ENCODE peak calls at places on chromosome 12, in five cellular contexts. U, Y, O, Z and N are unnamed samples.

GRCh38 chr12:94831081-94831747 is 172.3 kb downstream of the NDUFA12 start:
- DNase-seq in U (no peak), Y (no peak), O (no peak), Z (no peak), N (no peak)

GRCh38 chr12:132638541-132639408 is 20.2 kb downstream of the P2RX2 start:
- DNase-seq in U (no peak), Y (no peak), O (no peak), Z (no peak), N (peak)

GRCh38 chr12:47850153-47851084 is 30.7 kb upstream of the HDAC7 start:
- DNase-seq in U (no peak), Y (no peak), O (no peak), Z (peak), N (peak)

GRCh38 chr12:115700896-115701465 is 576.5 kb downstream of the MED13L start:
- DNase-seq in U (no peak), Y (no peak), O (no peak), Z (no peak), N (no peak)

GRCh38 chr12:3101309-3102022 is 24.3 kb downstream of the TSPAN9 start:
- DNase-seq in U (no peak), Y (no peak), O (no peak), Z (no peak), N (no peak)

GRCh38 chr12:131130311-131130911 is 176.7 kb downstream of the ADGRD1 start:
- DNase-seq in U (no peak), Y (no peak), O (no peak), Z (no peak), N (no peak)

GRCh38 chr12:41981758-41982157 is 162.9 kb downstream of the GXYLT1 start:
- DNase-seq in U (no peak), Y (no peak), O (no peak), Z (no peak), N (no peak)

GRCh38 chr12:127562781-127563180 is 704.2 kb upstream of the TMEM132C start:
- DNase-seq in U (no peak), Y (no peak), O (no peak), Z (no peak), N (no peak)

GRCh38 chr12:38327356-38327755 is 10.8 kb downstream of the ALG10B start:
- DNase-seq in U (no peak), Y (no peak), O (no peak), Z (no peak), N (no peak)

GRCh38 chr12:104370989-104371870 is 67.7 kb downstream of the EID3 start:
- DNase-seq in U (no peak), Y (no peak), O (no peak), Z (no peak), N (no peak)

GRCh38 chr12:67593041-67593870 is 55.3 kb upstream of the DYRK2 start:
- DNase-seq in U (no peak), Y (no peak), O (no peak), Z (no peak), N (no peak)

GRCh38 chr12:80056232-80056631 is 43.1 kb upstream of the OTOGL start:
- DNase-seq in U (no peak), Y (no peak), O (no peak), Z (no peak), N (no peak)

GRCh38 chr12:38886064-38886463 is 19.3 kb downstream of the CPNE8 start:
- DNase-seq in U (no peak), Y (no peak), O (no peak), Z (no peak), N (peak)

GRCh38 chr12:128827724-128828123 is 4.0 kb upstream of the SLC15A4 start:
- DNase-seq in U (no peak), Y (no peak), O (no peak), Z (no peak), N (no peak)

GRCh38 chr12:132367401-132367851 is 38.0 kb upstream of the GALNT9 start:
- DNase-seq in U (no peak), Y (no peak), O (peak), Z (no peak), N (no peak)

GRCh38 chr12:10223208-10223607 is 10.5 kb downstream of the GABARAPL1 start:
- DNase-seq in U (no peak), Y (no peak), O (no peak), Z (no peak), N (no peak)

GRCh38 chr12:130826151-130826801 is 12.8 kb downstream of the STX2 start:
- DNase-seq in U (peak), Y (peak), O (peak), Z (peak), N (peak)

GRCh38 chr12:50799908-50800307 is 36.0 kb downstream of the ATF1 start:
- DNase-seq in U (no peak), Y (no peak), O (no peak), Z (no peak), N (peak)

GRCh38 chr12:2225736-2226135 is 172.9 kb downstream of the CACNA1C start:
- DNase-seq in U (no peak), Y (no peak), O (no peak), Z (no peak), N (no peak)

GRCh38 chr12:57744777-57745484 is at the start of gene TSPAN31:
- DNase-seq in U (peak), Y (peak), O (peak), Z (peak), N (peak)

GRCh38 chr12:39364196-39364595 is 78.7 kb downstream of the KIF21A start:
- DNase-seq in U (no peak), Y (no peak), O (no peak), Z (no peak), N (no peak)

GRCh38 chr12:13425766-13426165 is 229.2 kb downstream of the EMP1 start:
- DNase-seq in U (no peak), Y (no peak), O (no peak), Z (no peak), N (no peak)

GRCh38 chr12:51087818-51088217 is 4.4 kb upstream of the CSRNP2 start:
- DNase-seq in U (no peak), Y (no peak), O (no peak), Z (no peak), N (no peak)

GRCh38 chr12:617304-617915 is 45.8 kb downstream of the NINJ2 start:
- DNase-seq in U (no peak), Y (no peak), O (peak), Z (no peak), N (no peak)

GRCh38 chr12:81809829-81810595 is 50.9 kb upstream of the PPFIA2 start:
- DNase-seq in U (no peak), Y (no peak), O (no peak), Z (no peak), N (no peak)

GRCh38 chr12:87112946-87113345 is 856.8 kb upstream of the MGAT4C start:
- DNase-seq in U (no peak), Y (no peak), O (no peak), Z (no peak), N (no peak)

GRCh38 chr12:75481774-75482173 is 1.2 kb downstream of the GLIPR1 start:
- DNase-seq in U (no peak), Y (no peak), O (no peak), Z (no peak), N (no peak)

GRCh38 chr12:130965214-130965613 is 11.5 kb downstream of the ADGRD1 start:
- DNase-seq in U (no peak), Y (no peak), O (no peak), Z (no peak), N (no peak)

GRCh38 chr12:48557919-48558318 is 11.9 kb downstream of the LALBA start:
- DNase-seq in U (no peak), Y (no peak), O (no peak), Z (no peak), N (peak)

GRCh38 chr12:110809149-110809548 is 37.6 kb upstream of the CCDC63 start:
- DNase-seq in U (no peak), Y (no peak), O (no peak), Z (no peak), N (no peak)